ENCODE peak calls at places on chromosomes 13 and 19, in six cellular contexts. One of them, this sample, is unnamed.
A peak's percentile ranks its signal among the peaks of the same experiment; 100 is the strongest.

GRCh38 chr13:37175996-37176395 is 70.5 kb upstream of the CSNK1A1L start:
- DNase-seq in omental fat pad: no peak
- DNase-seq in left ventricle myocardium inferior: no peak
- DNase-seq in fibroblast of lung: peak; percentile 94
- DNase-seq in choroid plexus epithelial cell: peak; percentile 97
- DNase-seq in right lobe of liver: no peak
- DNase-seq in this sample: no peak

GRCh38 chr13:20840590-20840989 is 62.0 kb downstream of the XPO4 start:
- DNase-seq in left ventricle myocardium inferior: no peak
- DNase-seq in omental fat pad: no peak
- DNase-seq in choroid plexus epithelial cell: no peak
- DNase-seq in fibroblast of lung: no peak
- DNase-seq in right lobe of liver: no peak
- DNase-seq in this sample: no peak

GRCh38 chr13:93058301-93058700 is 168.3 kb upstream of the GPC6 start:
- DNase-seq in omental fat pad: no peak
- DNase-seq in fibroblast of lung: no peak
- DNase-seq in choroid plexus epithelial cell: no peak
- DNase-seq in left ventricle myocardium inferior: no peak
- DNase-seq in right lobe of liver: no peak
- DNase-seq in this sample: no peak

GRCh38 chr13:113601166-113602070 is 16.9 kb downstream of the TFDP1 start:
- DNase-seq in right lobe of liver: peak; percentile 45
- DNase-seq in left ventricle myocardium inferior: no peak
- DNase-seq in choroid plexus epithelial cell: no peak
- DNase-seq in omental fat pad: no peak
- DNase-seq in fibroblast of lung: no peak
- DNase-seq in this sample: no peak

GRCh38 chr19:1956868-1957492 is 16.0 kb downstream of the CSNK1G2 start:
- DNase-seq in choroid plexus epithelial cell: no peak
- DNase-seq in fibroblast of lung: no peak
- DNase-seq in omental fat pad: no peak
- DNase-seq in right lobe of liver: no peak
- DNase-seq in left ventricle myocardium inferior: peak; percentile 42
- DNase-seq in this sample: no peak

GRCh38 chr19:40737102-40737644 is 13.1 kb downstream of the ACTMAP start:
- DNase-seq in choroid plexus epithelial cell: no peak
- DNase-seq in fibroblast of lung: no peak
- DNase-seq in omental fat pad: no peak
- DNase-seq in right lobe of liver: no peak
- DNase-seq in left ventricle myocardium inferior: no peak
- DNase-seq in this sample: no peak

GRCh38 chr19:43540381-43540780 is 7.4 kb downstream of the ZNF575 start:
- DNase-seq in left ventricle myocardium inferior: no peak
- DNase-seq in omental fat pad: no peak
- DNase-seq in right lobe of liver: no peak
- DNase-seq in fibroblast of lung: no peak
- DNase-seq in choroid plexus epithelial cell: no peak
- DNase-seq in this sample: no peak

GRCh38 chr13:109156181-109156935 is 526.9 kb downstream of the MYO16 start:
- DNase-seq in choroid plexus epithelial cell: peak; percentile 86
- DNase-seq in right lobe of liver: no peak
- DNase-seq in fibroblast of lung: peak; percentile 89
- DNase-seq in left ventricle myocardium inferior: peak; percentile 37
- DNase-seq in omental fat pad: no peak
- DNase-seq in this sample: no peak

GRCh38 chr19:13255041-13255718 is 105.0 kb downstream of the IER2 start:
- DNase-seq in left ventricle myocardium inferior: no peak
- DNase-seq in fibroblast of lung: no peak
- DNase-seq in right lobe of liver: no peak
- DNase-seq in choroid plexus epithelial cell: no peak
- DNase-seq in omental fat pad: no peak
- DNase-seq in this sample: no peak

GRCh38 chr13:96141032-96141431 is 51.1 kb downstream of the HS6ST3 start:
- DNase-seq in fibroblast of lung: peak; percentile 41
- DNase-seq in right lobe of liver: no peak
- DNase-seq in choroid plexus epithelial cell: peak; percentile 72
- DNase-seq in omental fat pad: no peak
- DNase-seq in left ventricle myocardium inferior: no peak
- DNase-seq in this sample: no peak

GRCh38 chr19:38304352-38304865 is 358 bp downstream of the C19orf33 start:
- DNase-seq in fibroblast of lung: no peak
- DNase-seq in omental fat pad: no peak
- DNase-seq in right lobe of liver: no peak
- DNase-seq in left ventricle myocardium inferior: no peak
- DNase-seq in choroid plexus epithelial cell: no peak
- DNase-seq in this sample: no peak

GRCh38 chr19:1856698-1857603 is 6.4 kb downstream of the KLF16 start:
- DNase-seq in right lobe of liver: peak; percentile 92
- DNase-seq in choroid plexus epithelial cell: peak; percentile 73
- DNase-seq in fibroblast of lung: peak; percentile 75
- DNase-seq in omental fat pad: peak; percentile 70
- DNase-seq in left ventricle myocardium inferior: peak; percentile 82
- DNase-seq in this sample: peak; percentile 75

GRCh38 chr13:76632388-76633044 is 253.7 kb downstream of the KCTD12 start:
- DNase-seq in left ventricle myocardium inferior: no peak
- DNase-seq in omental fat pad: no peak
- DNase-seq in fibroblast of lung: no peak
- DNase-seq in choroid plexus epithelial cell: no peak
- DNase-seq in right lobe of liver: no peak
- DNase-seq in this sample: no peak

GRCh38 chr19:34999498-35000337 is at the start of gene GRAMD1A:
- DNase-seq in left ventricle myocardium inferior: peak; percentile 90
- DNase-seq in omental fat pad: peak; percentile 51
- DNase-seq in right lobe of liver: peak; percentile 91
- DNase-seq in fibroblast of lung: peak; percentile 84
- DNase-seq in choroid plexus epithelial cell: peak; percentile 90
- DNase-seq in this sample: peak; percentile 89

GRCh38 chr13:29105779-29106178 is 285.6 kb downstream of the MTUS2 start:
- DNase-seq in choroid plexus epithelial cell: no peak
- DNase-seq in left ventricle myocardium inferior: no peak
- DNase-seq in fibroblast of lung: no peak
- DNase-seq in omental fat pad: no peak
- DNase-seq in right lobe of liver: no peak
- DNase-seq in this sample: no peak
- TF ChIP-seq CTCF in choroid plexus epithelial cell: no peak
- TF ChIP-seq CTCF in left ventricle myocardium inferior: no peak
- TF ChIP-seq CTCF in fibroblast of lung: no peak
- TF ChIP-seq CTCF in omental fat pad: no peak
- TF ChIP-seq CTCF in right lobe of liver: no peak
- TF ChIP-seq CTCF in this sample: no peak

GRCh38 chr19:49635530-49636229 is 4.3 kb downstream of the RRAS start:
- DNase-seq in omental fat pad: no peak
- DNase-seq in left ventricle myocardium inferior: no peak
- DNase-seq in fibroblast of lung: no peak
- DNase-seq in right lobe of liver: no peak
- DNase-seq in choroid plexus epithelial cell: peak; percentile 48
- DNase-seq in this sample: no peak
- TF ChIP-seq CTCF in omental fat pad: no peak
- TF ChIP-seq CTCF in left ventricle myocardium inferior: no peak
- TF ChIP-seq CTCF in fibroblast of lung: no peak
- TF ChIP-seq CTCF in right lobe of liver: no peak
- TF ChIP-seq CTCF in choroid plexus epithelial cell: peak; percentile 33
- TF ChIP-seq CTCF in this sample: no peak

GRCh38 chr19:36032251-36033104 is at the start of gene CLIP3:
- DNase-seq in choroid plexus epithelial cell: peak; percentile 71
- DNase-seq in omental fat pad: no peak
- DNase-seq in fibroblast of lung: peak; percentile 63
- DNase-seq in left ventricle myocardium inferior: peak; percentile 69
- DNase-seq in right lobe of liver: peak; percentile 60
- DNase-seq in this sample: peak; percentile 89
- TF ChIP-seq CTCF in choroid plexus epithelial cell: peak; percentile 11
- TF ChIP-seq CTCF in omental fat pad: no peak
- TF ChIP-seq CTCF in fibroblast of lung: no peak
- TF ChIP-seq CTCF in left ventricle myocardium inferior: no peak
- TF ChIP-seq CTCF in right lobe of liver: no peak
- TF ChIP-seq CTCF in this sample: peak; percentile 13

GRCh38 chr19:5016781-5017180 is 47.9 kb downstream of the KDM4B start:
- DNase-seq in left ventricle myocardium inferior: no peak
- DNase-seq in omental fat pad: no peak
- DNase-seq in fibroblast of lung: no peak
- DNase-seq in choroid plexus epithelial cell: no peak
- DNase-seq in right lobe of liver: no peak
- DNase-seq in this sample: no peak

GRCh38 chr19:5018224-5019015 is 49.5 kb downstream of the KDM4B start:
- DNase-seq in fibroblast of lung: peak; percentile 71
- DNase-seq in omental fat pad: no peak
- DNase-seq in right lobe of liver: no peak
- DNase-seq in left ventricle myocardium inferior: no peak
- DNase-seq in choroid plexus epithelial cell: peak; percentile 80
- DNase-seq in this sample: no peak

GRCh38 chr19:5014941-5015340 is 46.0 kb downstream of the KDM4B start:
- DNase-seq in fibroblast of lung: no peak
- DNase-seq in left ventricle myocardium inferior: no peak
- DNase-seq in choroid plexus epithelial cell: no peak
- DNase-seq in omental fat pad: no peak
- DNase-seq in right lobe of liver: no peak
- DNase-seq in this sample: no peak

GRCh38 chr19:5016268-5016667 is 47.4 kb downstream of the KDM4B start:
- DNase-seq in right lobe of liver: no peak
- DNase-seq in left ventricle myocardium inferior: no peak
- DNase-seq in fibroblast of lung: no peak
- DNase-seq in omental fat pad: no peak
- DNase-seq in choroid plexus epithelial cell: no peak
- DNase-seq in this sample: no peak

DNA sequence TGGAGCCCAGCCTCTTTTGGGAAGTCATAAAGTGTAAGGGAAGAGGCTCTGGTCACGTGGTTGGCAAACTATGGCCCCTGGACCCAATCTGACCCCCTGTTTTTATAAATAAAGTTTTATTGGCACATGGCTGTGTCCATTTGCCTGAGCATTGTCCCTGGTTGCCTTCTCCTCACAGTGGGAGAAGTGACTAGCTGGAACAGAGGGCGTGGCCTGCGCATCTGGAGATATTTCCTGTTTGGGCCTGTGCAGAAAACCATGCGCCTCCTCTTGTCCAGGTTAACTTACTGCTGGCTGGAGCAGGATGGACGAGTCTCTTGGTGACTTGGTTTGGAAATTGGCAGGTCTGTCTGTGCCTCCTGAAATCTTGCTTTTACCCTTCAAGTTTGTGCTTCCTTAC is 48.3 kb downstream of the KDM4B start:
- DNase-seq in fibroblast of lung: no peak
- DNase-seq in left ventricle myocardium inferior: no peak
- DNase-seq in omental fat pad: no peak
- DNase-seq in choroid plexus epithelial cell: peak; percentile 43
- DNase-seq in right lobe of liver: no peak
- DNase-seq in this sample: no peak
- TF ChIP-seq CTCF in fibroblast of lung: no peak
- TF ChIP-seq CTCF in left ventricle myocardium inferior: no peak
- TF ChIP-seq CTCF in omental fat pad: no peak
- TF ChIP-seq CTCF in choroid plexus epithelial cell: no peak
- TF ChIP-seq CTCF in right lobe of liver: no peak
- TF ChIP-seq CTCF in this sample: no peak

DNA sequence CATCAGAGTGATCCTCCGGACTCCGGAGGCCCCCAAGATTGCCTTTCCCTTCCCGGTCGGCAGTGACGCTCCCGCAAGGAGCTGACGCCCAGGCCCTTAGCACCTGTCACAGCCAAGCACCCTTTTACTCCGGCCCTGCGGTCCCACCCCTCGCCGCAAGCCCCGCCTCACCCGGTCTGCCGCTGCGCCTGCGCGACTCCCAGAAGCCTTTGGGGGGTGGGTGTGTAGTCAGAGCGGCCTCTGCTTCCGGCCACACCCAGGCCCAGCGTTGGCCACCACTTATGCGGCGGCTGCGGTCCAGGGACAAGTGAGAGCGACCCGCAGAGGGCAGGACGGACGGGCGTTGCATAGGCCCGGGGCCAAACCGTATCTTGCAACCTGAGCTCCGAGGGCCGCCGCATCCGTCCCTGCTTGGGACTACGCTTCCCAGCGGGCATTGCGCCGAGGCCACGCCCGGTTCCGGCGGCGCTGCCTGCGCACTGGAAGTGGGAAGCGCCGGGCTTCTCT is 441 bp upstream of the ZFP28 start:
- DNase-seq in omental fat pad: peak; percentile 59
- DNase-seq in left ventricle myocardium inferior: peak; percentile 91
- DNase-seq in fibroblast of lung: peak; percentile 89
- DNase-seq in right lobe of liver: peak; percentile 86
- DNase-seq in choroid plexus epithelial cell: peak; percentile 94
- DNase-seq in this sample: peak; percentile 95
- TF ChIP-seq CTCF in omental fat pad: no peak
- TF ChIP-seq CTCF in left ventricle myocardium inferior: peak; percentile 23
- TF ChIP-seq CTCF in fibroblast of lung: no peak
- TF ChIP-seq CTCF in right lobe of liver: no peak
- TF ChIP-seq CTCF in choroid plexus epithelial cell: no peak
- TF ChIP-seq CTCF in this sample: no peak

GRCh38 chr13:100689191-100689590 is 14.6 kb upstream of the TMTC4 start:
- DNase-seq in choroid plexus epithelial cell: no peak
- DNase-seq in right lobe of liver: no peak
- DNase-seq in fibroblast of lung: no peak
- DNase-seq in omental fat pad: no peak
- DNase-seq in left ventricle myocardium inferior: no peak
- DNase-seq in this sample: no peak

GRCh38 chr13:100694722-100695644 is 20.4 kb upstream of the TMTC4 start:
- DNase-seq in left ventricle myocardium inferior: no peak
- DNase-seq in fibroblast of lung: peak; percentile 46
- DNase-seq in choroid plexus epithelial cell: peak; percentile 68
- DNase-seq in omental fat pad: no peak
- DNase-seq in right lobe of liver: no peak
- DNase-seq in this sample: peak; percentile 67
- TF ChIP-seq CTCF in left ventricle myocardium inferior: peak; percentile 47
- TF ChIP-seq CTCF in fibroblast of lung: peak; percentile 38
- TF ChIP-seq CTCF in choroid plexus epithelial cell: peak; percentile 77
- TF ChIP-seq CTCF in omental fat pad: no peak
- TF ChIP-seq CTCF in right lobe of liver: peak; percentile 38
- TF ChIP-seq CTCF in this sample: peak; percentile 41

This sample was measured in glutamatergic neuron.